ENCODE peak calls at places on chromosome 11, in six cellular contexts. O, N, B, U, Y and V are unnamed samples.

GRCh38 chr11:126485021-126485781 is 129.7 kb downstream of the ST3GAL4 start:
- DNase-seq in B (no peak), N (no peak), U (no peak), O (peak), Y (no peak), V (no peak)

GRCh38 chr11:71979094-71979493 is 19.6 kb upstream of the IL18BP start:
- DNase-seq in B (no peak), N (no peak), Y (no peak), O (no peak), U (no peak), V (no peak)

GRCh38 chr11:76803811-76804600 is 20.9 kb downstream of the TSKU start:
- DNase-seq in U (no peak), N (peak), Y (no peak), B (no peak), O (no peak), V (peak)

GRCh38 chr11:133815636-133816035 is 29.7 kb downstream of the SPATA19 start:
- DNase-seq in N (no peak), U (no peak), Y (no peak), O (no peak), B (no peak), V (peak)

GRCh38 chr11:38461751-38462150 is 1863.7 kb upstream of the RAG2 start:
- DNase-seq in N (no peak), U (no peak), Y (no peak), O (no peak), B (no peak), V (no peak)

GRCh38 chr11:93219440-93219839 is 21.6 kb upstream of the SLC36A4 start:
- DNase-seq in O (peak), B (no peak), U (no peak), Y (no peak), N (no peak), V (no peak)

GRCh38 chr11:114060402-114061052 is 1.0 kb downstream of the ZBTB16 start:
- DNase-seq in O (no peak), B (peak), Y (no peak), N (no peak), U (peak), V (peak)

GRCh38 chr11:134626032-134626431 is 214.0 kb upstream of the B3GAT1 start:
- DNase-seq in O (no peak), Y (no peak), B (no peak), U (no peak), N (no peak), V (no peak)

GRCh38 chr11:66619080-66619554 is 2.7 kb downstream of the RBM14 start:
- DNase-seq in O (peak), U (no peak), N (no peak), B (no peak), Y (no peak), V (no peak)